ENCODE peak calls at places on chromosome 10, in seven cellular contexts. One of them, this sample, is unnamed.

GRCh38 chr10:14588084-14588937 is 186.4 kb downstream of the FAM107B start:
- DNase-seq in H1: no peak
- DNase-seq in naive thymus-derived CD8-positive, alpha-beta T cell: no peak
- DNase-seq in Panc1: no peak
- DNase-seq in T-helper 2 cell: peak
- DNase-seq in NCI-H2081: no peak
- DNase-seq in lower leg skin: no peak
- DNase-seq in this sample: no peak

GRCh38 chr10:123521076-123521475 is 145.1 kb upstream of the GPR26 start:
- DNase-seq in H1: no peak
- DNase-seq in naive thymus-derived CD8-positive, alpha-beta T cell: no peak
- DNase-seq in Panc1: no peak
- DNase-seq in T-helper 2 cell: no peak
- DNase-seq in NCI-H2081: no peak
- DNase-seq in lower leg skin: peak
- DNase-seq in this sample: no peak

GRCh38 chr10:132528064-132528800 is 9.4 kb upstream of the INPP5A start:
- DNase-seq in H1: no peak
- DNase-seq in naive thymus-derived CD8-positive, alpha-beta T cell: peak
- DNase-seq in Panc1: no peak
- DNase-seq in T-helper 2 cell: no peak
- DNase-seq in NCI-H2081: no peak
- DNase-seq in lower leg skin: no peak
- DNase-seq in this sample: no peak

GRCh38 chr10:14056545-14057332 is 274.0 kb downstream of the FRMD4A start:
- DNase-seq in H1: no peak
- DNase-seq in naive thymus-derived CD8-positive, alpha-beta T cell: no peak
- DNase-seq in Panc1: no peak
- DNase-seq in T-helper 2 cell: no peak
- DNase-seq in NCI-H2081: no peak
- DNase-seq in lower leg skin: no peak
- DNase-seq in this sample: no peak

GRCh38 chr10:96955733-96956132 is 123.6 kb downstream of the LCOR start:
- DNase-seq in H1: no peak
- DNase-seq in naive thymus-derived CD8-positive, alpha-beta T cell: no peak
- DNase-seq in Panc1: no peak
- DNase-seq in T-helper 2 cell: no peak
- DNase-seq in NCI-H2081: no peak
- DNase-seq in lower leg skin: no peak
- DNase-seq in this sample: no peak

GRCh38 chr10:21720090-21720489 is 186.1 kb downstream of the MLLT10 start:
- DNase-seq in H1: no peak
- DNase-seq in naive thymus-derived CD8-positive, alpha-beta T cell: no peak
- DNase-seq in Panc1: no peak
- DNase-seq in T-helper 2 cell: no peak
- DNase-seq in NCI-H2081: no peak
- DNase-seq in lower leg skin: no peak
- DNase-seq in this sample: no peak

GRCh38 chr10:11014671-11015141 is 3.0 kb upstream of the CELF2 start:
- DNase-seq in H1: no peak
- DNase-seq in naive thymus-derived CD8-positive, alpha-beta T cell: no peak
- DNase-seq in Panc1: no peak
- DNase-seq in T-helper 2 cell: no peak
- DNase-seq in NCI-H2081: no peak
- DNase-seq in lower leg skin: no peak
- DNase-seq in this sample: no peak

GRCh38 chr10:97923476-97923875 is 73.8 kb downstream of the GOLGA7B start:
- DNase-seq in H1: no peak
- DNase-seq in naive thymus-derived CD8-positive, alpha-beta T cell: no peak
- DNase-seq in Panc1: no peak
- DNase-seq in T-helper 2 cell: no peak
- DNase-seq in NCI-H2081: no peak
- DNase-seq in lower leg skin: no peak
- DNase-seq in this sample: no peak

GRCh38 chr10:65204999-65205398 is 1683.8 kb downstream of the REEP3 start:
- DNase-seq in H1: no peak
- DNase-seq in naive thymus-derived CD8-positive, alpha-beta T cell: no peak
- DNase-seq in Panc1: no peak
- DNase-seq in T-helper 2 cell: no peak
- DNase-seq in NCI-H2081: no peak
- DNase-seq in lower leg skin: no peak
- DNase-seq in this sample: no peak

GRCh38 chr10:92087750-92088395 is 164.3 kb downstream of the BTAF1 start:
- DNase-seq in H1: peak
- DNase-seq in naive thymus-derived CD8-positive, alpha-beta T cell: peak
- DNase-seq in Panc1: peak
- DNase-seq in T-helper 2 cell: peak
- DNase-seq in NCI-H2081: peak
- DNase-seq in lower leg skin: no peak
- DNase-seq in this sample: peak

GRCh38 chr10:46050956-46051355 is 4.9 kb upstream of the MSMB start:
- DNase-seq in H1: no peak
- DNase-seq in naive thymus-derived CD8-positive, alpha-beta T cell: no peak
- DNase-seq in Panc1: no peak
- DNase-seq in T-helper 2 cell: no peak
- DNase-seq in NCI-H2081: no peak
- DNase-seq in lower leg skin: no peak
- DNase-seq in this sample: no peak

GRCh38 chr10:117334075-117334474 is 41.2 kb downstream of the PDZD8 start:
- DNase-seq in H1: no peak
- DNase-seq in naive thymus-derived CD8-positive, alpha-beta T cell: no peak
- DNase-seq in Panc1: no peak
- DNase-seq in T-helper 2 cell: no peak
- DNase-seq in NCI-H2081: no peak
- DNase-seq in lower leg skin: no peak
- DNase-seq in this sample: no peak

GRCh38 chr10:126397640-126398382 is 9.5 kb upstream of the ADAM12 start:
- DNase-seq in H1: no peak
- DNase-seq in naive thymus-derived CD8-positive, alpha-beta T cell: no peak
- DNase-seq in Panc1: peak
- DNase-seq in T-helper 2 cell: no peak
- DNase-seq in NCI-H2081: no peak
- DNase-seq in lower leg skin: no peak
- DNase-seq in this sample: no peak

GRCh38 chr10:105094048-105094447 is 453.0 kb downstream of the SORCS3 start:
- DNase-seq in H1: no peak
- DNase-seq in naive thymus-derived CD8-positive, alpha-beta T cell: no peak
- DNase-seq in Panc1: no peak
- DNase-seq in T-helper 2 cell: no peak
- DNase-seq in NCI-H2081: no peak
- DNase-seq in lower leg skin: no peak
- DNase-seq in this sample: no peak

This sample was measured in activated T-cell treated with anti-CD3 and anti-CD28 coated beads, Interleukin-2, amount 50 U/mL, for 4 hours.